ENCODE peak calls at places on chromosome 15, in four cellular contexts. K, R, I and Y are unnamed samples.
A peak's percentile ranks its signal among the peaks of the same experiment; 100 is the strongest.

GRCh38 chr15:28955686-28956421 is 70.1 kb downstream of the APBA2 start:
- DNase-seq in K (no peak), R (no peak), I (peak; percentile 40), Y (no peak)

GRCh38 chr15:87167706-87168105 is 1088.0 kb downstream of the AGBL1 start:
- DNase-seq in K (no peak), R (no peak), I (no peak), Y (no peak)

GRCh38 chr15:69226028-69226355 is 65.6 kb downstream of the GLCE start:
- DNase-seq in K (no peak), R (no peak), I (no peak), Y (no peak)

GRCh38 chr15:44536962-44537727 is at the start of gene EIF3J:
- DNase-seq in K (peak; percentile 94), R (peak; percentile 95), I (peak; percentile 94), Y (peak; percentile 96)

GRCh38 chr15:34853001-34853758 is 57.8 kb upstream of the ACTC1 start:
- DNase-seq in K (no peak), R (no peak), I (no peak), Y (peak; percentile 36)

GRCh38 chr15:31197497-31198414 is 96.2 kb upstream of the TRPM1 start:
- DNase-seq in K (peak; percentile 54), R (peak; percentile 36), I (peak; percentile 36), Y (no peak)

GRCh38 chr15:90309050-90309449 is 43.0 kb upstream of the ZNF774 start:
- DNase-seq in K (no peak), R (no peak), I (peak; percentile 46), Y (no peak)

GRCh38 chr15:73897441-73898261 is 24.3 kb downstream of the TBC1D21 start:
- DNase-seq in K (peak; percentile 65), R (peak; percentile 64), I (no peak), Y (no peak)

GRCh38 chr15:55770808-55771207 is 27.9 kb upstream of the PRTG start:
- DNase-seq in K (no peak), R (no peak), I (no peak), Y (no peak)

GRCh38 chr15:67196672-67197363 is 57.6 kb downstream of the AAGAB start:
- DNase-seq in K (no peak), R (no peak), I (no peak), Y (no peak)

GRCh38 chr15:94235681-94236080 is 4.3 kb downstream of the MCTP2 start:
- DNase-seq in K (no peak), R (no peak), I (no peak), Y (no peak)

GRCh38 chr15:81914734-81915234 is 131.0 kb downstream of the MEX3B start:
- DNase-seq in K (no peak), R (no peak), I (no peak), Y (no peak)

GRCh38 chr15:77419050-77419835 is 661 bp downstream of the PEAK1 start:
- DNase-seq in K (peak; percentile 27), R (no peak), I (no peak), Y (peak; percentile 12)

GRCh38 chr15:64695571-64695992 is 79.8 kb downstream of the RBPMS2 start:
- DNase-seq in K (no peak), R (no peak), I (no peak), Y (no peak)

GRCh38 chr15:81326466-81327212 is 2.7 kb upstream of the STARD5 start:
- DNase-seq in K (no peak), R (no peak), I (no peak), Y (no peak)

GRCh38 chr15:40414816-40415215 is 9.2 kb downstream of the IVD start:
- DNase-seq in K (no peak), R (no peak), I (no peak), Y (no peak)

GRCh38 chr15:67105065-67105951 is 39.9 kb downstream of the SMAD3 start:
- DNase-seq in K (peak; percentile 57), R (peak; percentile 83), I (peak; percentile 84), Y (peak; percentile 36)

GRCh38 chr15:89666147-89666857 is 11.0 kb upstream of the KIF7 start:
- DNase-seq in K (no peak), R (no peak), I (no peak), Y (no peak)

GRCh38 chr15:92801774-92802464 is 98.2 kb upstream of the CHD2 start:
- DNase-seq in K (no peak), R (no peak), I (peak; percentile 85), Y (no peak)

GRCh38 chr15:58546635-58547627 is 115.1 kb downstream of the LIPC start:
- DNase-seq in K (peak; percentile 44), R (no peak), I (peak; percentile 77), Y (no peak)

GRCh38 chr15:77496710-77497107 is 76.0 kb downstream of the HMG20A start:
- DNase-seq in K (peak; percentile 80), R (peak; percentile 62), I (peak; percentile 94), Y (peak; percentile 67)

GRCh38 chr15:91561371-91562100 is 292.0 kb upstream of the SLCO3A1 start:
- DNase-seq in K (no peak), R (peak; percentile 8), I (peak; percentile 66), Y (no peak)

GRCh38 chr15:64090527-64090926 is 3.1 kb downstream of the CIAO2A start:
- DNase-seq in K (no peak), R (no peak), I (no peak), Y (no peak)

GRCh38 chr15:70356062-70356860 is 258.5 kb upstream of the TLE3 start:
- DNase-seq in K (peak; percentile 59), R (no peak), I (peak; percentile 42), Y (no peak)

GRCh38 chr15:85525755-85526154 is 145.4 kb downstream of the AKAP13 start:
- DNase-seq in K (no peak), R (no peak), I (no peak), Y (no peak)

GRCh38 chr15:41693757-41694156 is 33.6 kb downstream of the MGA start:
- DNase-seq in K (no peak), R (no peak), I (no peak), Y (no peak)

GRCh38 chr15:35648941-35649340 is 103.0 kb upstream of the DPH6 start:
- DNase-seq in K (no peak), R (no peak), I (no peak), Y (no peak)

GRCh38 chr15:70192041-70192440 is 94.3 kb upstream of the TLE3 start:
- DNase-seq in K (no peak), R (no peak), I (no peak), Y (no peak)

GRCh38 chr15:98085003-98085639 is 124.6 kb downstream of the ARRDC4 start:
- DNase-seq in K (peak; percentile 47), R (peak; percentile 47), I (no peak), Y (peak; percentile 36)

GRCh38 chr15:89071471-89071870 is 16.8 kb upstream of the ABHD2 start:
- DNase-seq in K (no peak), R (no peak), I (no peak), Y (no peak)

GRCh38 chr15:99427210-99427609 is 138.6 kb upstream of the MEF2A start:
- DNase-seq in K (no peak), R (no peak), I (no peak), Y (no peak)

GRCh38 chr15:67079361-67079760 is 14.0 kb downstream of the SMAD3 start:
- DNase-seq in K (no peak), R (no peak), I (no peak), Y (no peak)

GRCh38 chr15:101294731-101295606 is at the start of gene SNRPA1:
- DNase-seq in K (peak; percentile 99), R (peak; percentile 89), I (peak; percentile 97), Y (peak; percentile 96)